ENCODE peak calls at places on chromosomes 12 and 14, in six cellular contexts. Q is kidney, I is A549, C is heart right ventricle, A is lower leg skin, D is SK-N-SH. G is an unnamed sample.

GRCh38 chr12:81670759-81671158 is 88.4 kb downstream of the PPFIA2 start:
- DNase-seq in D (no peak), I (no peak), C (no peak), Q (no peak), A (no peak), G (no peak)

GRCh38 chr12:51913071-51914033 is 6.0 kb downstream of the ACVRL1 start:
- DNase-seq in I (no peak), Q (peak; percentile 82), D (peak; percentile 55), C (no peak), A (no peak), G (no peak)

GRCh38 chr14:77980475-77981321 is 180.8 kb downstream of the ADCK1 start:
- DNase-seq in I (no peak), A (no peak), C (no peak), D (no peak), Q (peak; percentile 90), G (no peak)

GRCh38 chr14:43793579-43793978 is 713.5 kb downstream of the FSCB start:
- DNase-seq in A (no peak), D (no peak), I (no peak), Q (no peak), C (no peak), G (no peak)

GRCh38 chr12:67541625-67541991 is 106.9 kb upstream of the DYRK2 start:
- DNase-seq in I (no peak), Q (no peak), A (no peak), D (no peak), C (no peak), G (no peak)

GRCh38 chr12:88188180-88188579 is 46.1 kb downstream of the TMTC3 start:
- DNase-seq in I (no peak), C (no peak), D (no peak), Q (no peak), A (no peak), G (no peak)

GRCh38 chr14:54444003-54444402 is 2.8 kb upstream of the CNIH1 start:
- DNase-seq in A (no peak), Q (no peak), I (no peak), C (no peak), D (no peak), G (no peak)

GRCh38 chr12:128133321-128134050 is 133.5 kb upstream of the TMEM132C start:
- DNase-seq in A (no peak), I (no peak), D (no peak), C (no peak), Q (no peak), G (no peak)

GRCh38 chr14:80981673-80982072 is 26.3 kb downstream of the TSHR start:
- DNase-seq in A (no peak), C (no peak), Q (no peak), I (no peak), D (no peak), G (no peak)

GRCh38 chr12:14635776-14636175 is 60.6 kb downstream of the GUCY2C start:
- DNase-seq in A (no peak), I (no peak), D (no peak), Q (no peak), C (no peak), G (no peak)

GRCh38 chr12:9798008-9798619 is 29.2 kb upstream of the KLRF1 start:
- DNase-seq in Q (no peak), D (no peak), I (peak; percentile 84), A (peak; percentile 32), C (no peak), G (peak; percentile 12)
- TF ChIP-seq CTCF in Q (peak; percentile 76), D (peak; percentile 21), I (peak; percentile 47), A (no peak), C (peak; percentile 40), G (peak; percentile 23)

DNA sequence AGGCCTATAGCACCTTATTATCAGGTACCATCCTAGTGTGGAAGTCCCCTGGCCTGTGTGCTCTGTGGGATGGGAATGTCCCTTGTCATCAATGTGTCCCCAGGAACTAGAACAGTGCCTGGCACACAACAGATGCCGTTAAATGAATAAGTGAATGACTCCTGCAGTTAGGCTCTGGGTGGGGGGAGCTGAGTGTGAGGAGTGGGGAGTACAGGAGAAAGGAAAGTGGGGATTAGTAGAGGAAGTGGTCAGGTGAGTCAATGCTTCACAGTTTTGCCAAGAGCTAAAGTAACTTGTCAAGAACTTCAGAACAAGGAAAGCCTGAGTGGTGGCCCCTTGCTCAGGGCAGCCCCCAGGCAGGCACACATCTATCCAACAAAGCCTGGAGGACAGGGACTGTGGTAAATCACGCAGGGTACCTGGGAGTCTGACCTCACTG is 33.4 kb downstream of the DAD1 start:
- DNase-seq in Q (no peak), I (no peak), D (no peak), C (no peak), A (no peak), G (no peak)
- H3K4me3 ChIP-seq in Q (no peak overlapping the region), I (no peak overlapping the region), D (no peak overlapping the region), C (no peak overlapping the region), A (no peak overlapping the region), G (no peak overlapping the region)

DNA sequence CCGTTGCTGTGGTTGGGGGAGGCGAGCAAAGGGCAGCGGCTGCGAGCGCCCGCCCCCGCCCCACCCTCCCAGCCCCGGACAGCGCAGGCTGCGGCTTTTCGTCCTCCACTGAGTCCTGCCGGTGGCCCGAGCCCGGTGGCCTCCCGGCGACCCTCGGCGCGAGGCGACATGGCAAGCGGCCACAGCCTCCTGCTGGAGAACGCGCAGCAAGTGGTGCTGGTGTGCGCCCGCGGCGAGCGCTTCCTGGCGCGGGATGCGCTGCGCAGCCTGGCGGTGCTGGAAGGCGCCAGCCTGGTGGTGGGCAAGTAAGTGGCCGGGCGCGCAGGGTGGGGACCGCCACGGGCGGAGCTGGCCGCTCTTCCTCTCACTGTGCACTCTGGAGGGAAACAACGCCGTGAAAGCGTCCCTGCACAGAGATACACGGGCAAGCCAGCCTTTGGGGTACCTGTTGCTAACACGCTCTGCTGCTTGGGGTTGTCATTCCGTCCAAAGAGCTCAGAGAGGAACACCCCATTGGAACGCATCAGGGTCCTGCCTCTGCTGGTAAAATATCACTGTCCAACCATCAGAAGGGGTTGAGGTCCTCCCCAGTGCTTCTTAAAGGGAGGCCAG is at the start of gene AMDHD1:
- DNase-seq in D (peak; percentile 85), I (peak; percentile 81), A (peak; percentile 16), C (peak; percentile 30), Q (peak; percentile 85), G (no peak)
- TF ChIP-seq CTCF in D (peak; percentile 28), I (no peak), A (no peak), C (peak; percentile 40), Q (peak; percentile 22), G (peak; percentile 19)

DNA sequence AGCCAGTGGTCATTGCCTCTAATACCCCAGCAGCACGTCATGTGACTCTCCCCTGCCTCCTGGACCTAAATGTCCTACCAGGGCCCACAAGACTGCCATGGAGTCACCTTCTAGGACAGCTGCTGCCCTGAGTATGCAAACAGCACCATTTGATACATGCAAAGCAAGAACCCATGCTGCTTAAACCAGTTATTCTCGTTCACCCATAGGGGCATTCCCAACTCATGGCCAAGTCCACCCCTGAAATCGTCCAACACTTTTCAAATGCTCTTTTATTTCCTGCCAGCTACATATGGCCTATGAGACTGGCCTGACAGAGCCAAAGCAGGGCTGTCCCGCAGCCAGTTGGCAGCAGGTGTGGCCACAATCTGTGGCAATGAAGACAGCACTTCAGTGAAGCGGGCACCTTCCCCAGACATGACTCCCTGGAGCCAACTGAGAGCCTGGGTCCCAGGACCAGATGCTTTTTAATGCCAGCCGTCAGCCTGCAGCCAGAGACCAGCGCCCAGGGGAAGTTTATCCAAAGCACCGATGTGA is 99.9 kb downstream of the BCAT1 start:
- DNase-seq in I (no peak), C (no peak), A (no peak), Q (no peak), D (no peak), G (no peak)
- H3K4me3 ChIP-seq in I (no peak overlapping the region), C (no peak overlapping the region), A (no peak overlapping the region), Q (no peak overlapping the region), D (no peak overlapping the region), G (no peak overlapping the region)

DNA sequence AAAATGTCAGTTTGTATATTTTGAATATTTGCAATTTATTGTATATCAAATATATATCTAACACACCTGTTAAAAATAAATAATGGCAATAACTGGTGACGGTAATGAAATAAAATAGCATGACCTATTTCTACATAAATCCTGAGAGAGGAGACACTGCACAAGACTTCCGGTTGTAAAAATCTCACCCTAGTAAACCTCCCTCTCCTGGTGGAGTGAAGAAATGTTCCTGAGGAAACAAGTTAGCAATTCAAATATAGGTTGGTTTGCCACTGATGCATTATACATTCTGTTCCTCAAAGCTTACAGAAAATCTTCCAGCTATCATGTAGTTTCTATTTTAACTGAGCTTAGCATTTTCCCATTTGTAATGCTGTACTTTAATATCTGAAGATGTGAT is 166.2 kb upstream of the SYT10 start:
- DNase-seq in I (peak; percentile 43), D (peak; percentile 2), Q (no peak), C (no peak), A (no peak), G (no peak)
- TF ChIP-seq CTCF in I (peak; percentile 15), D (peak; percentile 57), Q (peak; percentile 8), C (no peak), A (no peak), G (no peak)

GRCh38 chr14:99257673-99258221 is 14.2 kb downstream of the BCL11B start:
- DNase-seq in A (no peak), Q (no peak), D (no peak), C (no peak), I (no peak), G (no peak)
- H3K4me3 ChIP-seq in A (no peak overlapping the region), Q (no peak overlapping the region), D (no peak overlapping the region), C (no peak overlapping the region), I (no peak overlapping the region), G (no peak overlapping the region)

GRCh38 chr12:111330800-111331752 is 37.8 kb downstream of the PHETA1 start:
- DNase-seq in A (no peak), D (no peak), Q (no peak), C (no peak), I (peak; percentile 74), G (peak; percentile 15)
- TF ChIP-seq CTCF in A (no peak), D (peak; percentile 58), Q (peak; percentile 12), C (peak; percentile 38), I (peak; percentile 64), G (peak; percentile 42)

GRCh38 chr14:104092931-104093365 is 7.4 kb downstream of the ASPG start:
- DNase-seq in Q (peak; percentile 71), D (peak; percentile 27), I (no peak), A (no peak), C (no peak), G (no peak)

GRCh38 chr14:104093366-104094055 is 8.0 kb downstream of the ASPG start:
- DNase-seq in I (no peak), C (no peak), Q (peak; percentile 74), D (peak; percentile 77), A (no peak), G (no peak)

GRCh38 chr14:104095426-104096310 is 10.2 kb downstream of the ASPG start:
- DNase-seq in C (no peak), D (no peak), A (no peak), I (no peak), Q (peak; percentile 71), G (no peak)

GRCh38 chr14:104094709-104095425 is 9.4 kb downstream of the ASPG start:
- DNase-seq in C (peak; percentile 47), D (peak; percentile 92), I (peak; percentile 63), Q (peak; percentile 80), A (no peak), G (no peak)

DNA sequence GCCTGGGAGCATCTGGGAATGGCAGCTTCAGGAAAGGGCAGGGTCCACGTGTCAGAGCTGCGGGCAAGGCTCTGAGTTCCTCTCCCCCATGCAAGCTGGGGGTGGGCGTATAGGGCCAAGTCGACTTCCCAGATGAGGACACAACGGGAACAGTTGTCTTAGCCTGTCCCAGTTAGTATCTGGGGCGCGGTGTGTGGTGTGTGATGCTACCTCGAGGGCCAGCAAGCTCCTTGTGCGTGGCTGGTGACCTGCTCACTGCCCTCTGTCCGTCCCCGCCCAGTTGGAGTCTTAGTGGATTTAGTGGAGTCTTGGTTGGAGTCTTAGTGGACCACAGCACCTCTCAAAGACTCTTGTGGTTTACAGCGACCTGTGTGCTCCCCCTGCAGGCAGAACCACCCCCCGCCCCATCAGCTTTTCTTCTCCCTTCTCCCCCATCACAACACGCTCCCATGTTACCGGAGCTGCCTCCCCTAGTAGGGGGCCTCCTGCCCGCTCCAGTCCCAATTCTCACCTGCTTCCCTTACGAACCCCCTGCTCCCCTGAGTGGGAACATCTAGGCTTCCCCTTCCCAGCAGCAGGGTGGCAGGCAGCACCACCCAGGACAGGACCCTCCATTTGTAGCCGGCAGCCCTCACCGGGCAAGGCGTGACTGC is 8.7 kb downstream of the ASPG start:
- DNase-seq in A (no peak), D (no peak), I (no peak), Q (no peak), C (no peak), G (no peak)
- H3K4me3 ChIP-seq in A (no peak overlapping the region), D (no peak overlapping the region), I (no peak overlapping the region), Q (no peak overlapping the region), C (no peak overlapping the region), G (no peak overlapping the region)

G was measured in HFF-Myc.